ENCODE peak calls at places on chromosomes 2 and 18, in eight cellular contexts. T is caudate nucleus; I is CD8-positive, alpha-beta memory T cell; R is heart left ventricle; F is CD4-positive, alpha-beta memory T cell; P is cardiac muscle cell; J is HepG2; L is Peyer's patch. M is an unnamed sample.

GRCh38 chr2:232324778-232325177 is 53.8 kb upstream of the ALPP start:
- DNase-seq in T (no peak), L (no peak), P (no peak), R (no peak), J (no peak), I (no peak), F (no peak), M (no peak)

GRCh38 chr2:62814132-62814531 is 108.6 kb downstream of the EHBP1 start:
- DNase-seq in L (no peak), T (no peak), J (no peak), P (no peak), I (no peak), R (peak; percentile 25), F (no peak), M (peak; percentile 59)

GRCh38 chr18:6194640-6195039 is 220.1 kb downstream of the L3MBTL4 start:
- DNase-seq in I (no peak), P (no peak), J (no peak), R (no peak), T (no peak), L (no peak), F (no peak), M (no peak)

GRCh38 chr18:68733693-68734092 is 18.8 kb upstream of the TMX3 start:
- DNase-seq in I (no peak), P (no peak), T (no peak), F (no peak), J (no peak), R (no peak), L (no peak), M (peak; percentile 44)

GRCh38 chr2:96143848-96144480 is 1.3 kb downstream of the DUSP2 start:
- DNase-seq in F (peak; percentile 58), T (no peak), R (no peak), L (peak; percentile 49), P (no peak), J (no peak), I (peak; percentile 23), M (peak; percentile 60)

GRCh38 chr2:158457092-158457825 is 507 bp downstream of the PKP4 start:
- DNase-seq in L (peak; percentile 83), R (peak; percentile 65), P (peak; percentile 76), F (peak; percentile 61), I (peak; percentile 20), J (peak; percentile 40), T (peak; percentile 69), M (no peak)

GRCh38 chr2:231662028-231662810 is 46.1 kb upstream of the PTMA start:
- DNase-seq in J (no peak), T (peak; percentile 93), L (peak; percentile 99), P (peak; percentile 94), F (peak; percentile 99), I (peak; percentile 94), R (peak; percentile 95), M (peak; percentile 99)

GRCh38 chr2:223404616-223405015 is 197.5 kb downstream of the SCG2 start:
- DNase-seq in I (no peak), P (no peak), T (no peak), J (no peak), L (no peak), R (no peak), F (no peak), M (no peak)

GRCh38 chr2:181675241-181675640 is 5.1 kb downstream of the NEUROD1 start:
- DNase-seq in T (no peak), J (no peak), R (no peak), F (no peak), P (no peak), I (no peak), L (no peak), M (no peak)

GRCh38 chr2:218397502-218398436 is 1.9 kb upstream of the CTDSP1 start:
- DNase-seq in P (peak; percentile 92), L (peak; percentile 85), F (peak; percentile 49), R (peak; percentile 85), T (no peak), I (peak; percentile 46), J (peak; percentile 90), M (peak; percentile 53)

GRCh38 chr2:42962521-42962953 is 170.2 kb upstream of the HAAO start:
- DNase-seq in R (no peak), J (no peak), I (no peak), T (no peak), P (no peak), F (no peak), L (peak; percentile 33), M (no peak)

GRCh38 chr2:100185105-100185504 is 42.7 kb upstream of the AFF3 start:
- DNase-seq in I (no peak), T (no peak), R (no peak), J (no peak), F (no peak), L (no peak), P (no peak), M (no peak)

GRCh38 chr2:100182494-100183355 is 40.3 kb upstream of the AFF3 start:
- DNase-seq in J (no peak), R (peak; percentile 24), F (no peak), P (peak; percentile 37), I (no peak), L (no peak), T (no peak), M (peak; percentile 38)

GRCh38 chr2:100185516-100185915 is 43.1 kb upstream of the AFF3 start:
- DNase-seq in T (no peak), P (no peak), J (no peak), R (no peak), F (no peak), I (no peak), L (no peak), M (no peak)

GRCh38 chr2:100186126-100186525 is 43.7 kb upstream of the AFF3 start:
- DNase-seq in L (no peak), F (no peak), T (no peak), J (no peak), I (no peak), P (no peak), R (no peak), M (no peak)

DNA sequence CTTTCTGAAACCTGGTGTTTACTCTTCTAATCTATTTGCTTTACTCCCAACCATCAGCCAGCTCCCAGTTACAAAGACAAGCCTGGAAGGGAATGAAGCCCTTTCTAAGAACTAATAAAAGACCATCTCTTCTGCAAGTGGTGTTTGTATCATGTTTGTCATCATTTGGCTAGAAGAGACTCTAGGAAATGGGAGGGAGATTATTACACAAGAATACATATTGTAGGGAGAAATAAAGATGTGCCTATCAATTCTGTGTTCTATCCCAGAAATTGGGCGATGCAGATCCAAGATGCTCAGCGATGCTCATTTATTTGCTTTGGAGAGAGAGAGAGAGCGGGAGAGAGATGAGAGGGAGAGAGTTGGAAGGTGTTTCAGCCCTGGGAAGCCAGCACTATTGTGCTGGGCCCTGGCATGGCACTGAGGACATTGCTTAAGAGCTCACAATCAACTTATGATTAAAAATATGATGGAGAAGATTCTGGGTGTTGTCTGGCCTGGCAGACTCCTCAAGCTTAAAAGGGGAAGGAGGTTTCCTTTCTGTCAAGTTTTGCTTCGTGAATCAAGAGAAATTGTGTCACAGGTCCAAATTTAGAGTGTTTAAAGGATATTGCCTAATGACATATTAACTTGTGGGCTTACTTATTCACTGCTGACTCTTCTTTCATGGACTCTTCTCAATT is 41.8 kb upstream of the AFF3 start:
- DNase-seq in F (no peak), L (no peak), J (no peak), T (no peak), R (no peak), I (no peak), P (no peak), M (no peak)
- H3K27ac ChIP-seq in F (no peak overlapping the region), L (no peak overlapping the region), J (no peak overlapping the region), T (no peak overlapping the region), R (no peak overlapping the region), I (no peak overlapping the region), P (no peak overlapping the region), M (peak overlapping the region; percentile 16)

GRCh38 chr2:144501118-144501517 is 18.8 kb downstream of the ZEB2 start:
- DNase-seq in R (no peak), T (no peak), J (no peak), L (no peak), P (no peak), I (no peak), F (no peak), M (no peak)

GRCh38 chr2:144505245-144505801 is 14.6 kb downstream of the ZEB2 start:
- DNase-seq in P (peak; percentile 51), T (no peak), J (no peak), L (no peak), F (no peak), I (peak; percentile 30), R (peak; percentile 50), M (no peak)

GRCh38 chr2:144503221-144503620 is 16.7 kb downstream of the ZEB2 start:
- DNase-seq in P (no peak), T (no peak), I (no peak), F (no peak), J (no peak), L (no peak), R (no peak), M (no peak)

GRCh38 chr2:144502356-144502755 is 17.6 kb downstream of the ZEB2 start:
- DNase-seq in T (no peak), L (no peak), I (no peak), P (no peak), F (no peak), R (no peak), J (no peak), M (no peak)

GRCh38 chr2:144504191-144504590 is 15.7 kb downstream of the ZEB2 start:
- DNase-seq in J (no peak), I (no peak), T (no peak), F (no peak), L (no peak), P (peak; percentile 71), R (no peak), M (no peak)
- H3K27ac ChIP-seq in J (no peak overlapping the region), I (no peak overlapping the region), T (peak overlapping the region; percentile 98), F (no peak overlapping the region), L (no peak overlapping the region), P (peak overlapping the region; percentile 82), R (peak overlapping the region; percentile 4), M (no peak overlapping the region)

DNA sequence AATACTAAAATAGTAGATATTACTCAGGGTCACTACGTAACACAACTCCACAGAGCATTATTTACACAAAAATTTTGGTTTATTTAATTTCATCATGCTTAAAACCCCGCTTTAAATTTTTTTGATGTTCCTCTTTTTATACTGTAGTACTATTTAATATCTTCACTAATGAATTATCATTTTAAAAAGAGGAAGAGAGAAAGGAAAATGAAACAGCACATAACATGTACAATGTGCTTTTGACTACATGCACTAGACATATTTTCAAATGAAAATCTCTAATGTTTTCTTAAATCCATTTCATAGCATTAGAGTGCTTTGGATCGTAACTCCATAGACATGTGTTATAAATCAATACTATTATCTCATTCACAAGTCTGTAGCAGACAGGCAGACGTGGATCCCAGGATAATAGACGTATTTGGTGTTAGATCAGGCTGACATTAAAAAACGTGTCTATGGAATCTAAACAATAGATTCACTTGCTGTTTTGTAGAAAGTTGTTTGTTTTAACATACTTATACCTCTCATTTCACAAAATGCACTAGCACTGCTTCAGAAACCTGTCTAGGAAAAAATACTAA is 897.0 kb downstream of the CPS1 start:
- DNase-seq in J (no peak), I (no peak), T (no peak), R (no peak), P (no peak), F (no peak), L (no peak), M (peak; percentile 47)
- H3K27ac ChIP-seq in J (no peak overlapping the region), I (no peak overlapping the region), T (no peak overlapping the region), R (no peak overlapping the region), P (no peak overlapping the region), F (no peak overlapping the region), L (no peak overlapping the region), M (no peak overlapping the region)

DNA sequence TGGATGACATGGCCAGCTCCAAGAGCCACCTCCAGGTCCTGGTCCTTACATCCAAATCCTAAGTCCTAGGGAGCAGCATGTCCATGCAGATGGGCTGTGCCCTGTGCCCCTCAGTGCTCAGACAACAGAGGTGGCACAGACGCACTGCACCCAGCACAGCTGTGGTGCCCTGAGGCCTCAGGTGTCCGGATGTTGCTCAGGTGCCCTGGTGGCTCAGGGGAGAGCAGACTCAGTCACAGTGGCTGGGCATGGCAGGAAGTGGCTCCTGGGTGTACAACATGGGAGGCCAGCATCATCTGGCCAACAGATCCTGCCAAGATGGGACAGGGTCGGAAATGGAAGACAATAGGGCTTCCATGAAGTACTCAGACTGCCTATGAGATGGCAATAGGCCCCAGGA is 50.1 kb downstream of the TIMM21 start:
- DNase-seq in J (no peak), R (no peak), F (no peak), P (no peak), T (no peak), L (no peak), I (no peak), M (no peak)
- H3K27ac ChIP-seq in J (no peak overlapping the region), R (no peak overlapping the region), F (no peak overlapping the region), P (no peak overlapping the region), T (no peak overlapping the region), L (no peak overlapping the region), I (no peak overlapping the region), M (no peak overlapping the region)

M was measured in Karpas-422.